ENCODE peak calls at places on chromosomes 11 and 22, in five cellular contexts. One of them, this sample, is unnamed.
A peak's percentile ranks its signal among the peaks of the same experiment; 100 is the strongest.

GRCh38 chr22:20956258-20957117 is 10.6 kb upstream of the AIFM3 start:
- DNase-seq in cardiac muscle cell: no peak
- DNase-seq in tibial artery: no peak
- DNase-seq in sigmoid colon: no peak
- DNase-seq in tibial nerve: no peak
- DNase-seq in this sample: no peak

GRCh38 chr11:64598106-64598796 is 7.2 kb downstream of the SLC22A12 start:
- DNase-seq in cardiac muscle cell: no peak
- DNase-seq in tibial artery: no peak
- DNase-seq in sigmoid colon: no peak
- DNase-seq in tibial nerve: no peak
- DNase-seq in this sample: no peak

GRCh38 chr11:86663741-86664140 is 8.7 kb downstream of the ME3 start:
- DNase-seq in cardiac muscle cell: no peak
- DNase-seq in tibial artery: no peak
- DNase-seq in sigmoid colon: no peak
- DNase-seq in tibial nerve: no peak
- DNase-seq in this sample: no peak

GRCh38 chr11:92667446-92668165 is 301.8 kb upstream of the MTNR1B start:
- DNase-seq in cardiac muscle cell: no peak
- DNase-seq in tibial artery: no peak
- DNase-seq in sigmoid colon: no peak
- DNase-seq in tibial nerve: no peak
- DNase-seq in this sample: no peak

GRCh38 chr22:42313804-42314581 is 43.5 kb upstream of the TCF20 start:
- DNase-seq in cardiac muscle cell: peak; percentile 75
- DNase-seq in tibial artery: no peak
- DNase-seq in sigmoid colon: peak; percentile 75
- DNase-seq in tibial nerve: no peak
- DNase-seq in this sample: no peak

GRCh38 chr11:14357843-14358728 is 897 bp downstream of the RRAS2 start:
- DNase-seq in cardiac muscle cell: peak; percentile 88
- DNase-seq in tibial artery: peak; percentile 75
- DNase-seq in sigmoid colon: peak; percentile 73
- DNase-seq in tibial nerve: no peak
- DNase-seq in this sample: no peak

GRCh38 chr11:123249354-123249753 is 54.3 kb upstream of the CLMP start:
- DNase-seq in cardiac muscle cell: no peak
- DNase-seq in tibial artery: no peak
- DNase-seq in sigmoid colon: no peak
- DNase-seq in tibial nerve: no peak
- DNase-seq in this sample: no peak

GRCh38 chr22:26398741-26399153 is 30.3 kb upstream of the ASPHD2 start:
- DNase-seq in cardiac muscle cell: peak; percentile 73
- DNase-seq in tibial artery: peak; percentile 67
- DNase-seq in sigmoid colon: peak; percentile 72
- DNase-seq in tibial nerve: peak; percentile 70
- DNase-seq in this sample: peak; percentile 61

GRCh38 chr11:130859896-130860295 is 56.4 kb downstream of the SNX19 start:
- DNase-seq in cardiac muscle cell: no peak
- DNase-seq in tibial artery: no peak
- DNase-seq in sigmoid colon: no peak
- DNase-seq in tibial nerve: no peak
- DNase-seq in this sample: no peak

GRCh38 chr22:37019309-37020191 is at the start of the genes MPST and TST:
- DNase-seq in cardiac muscle cell: peak; percentile 91
- DNase-seq in tibial artery: peak; percentile 91
- DNase-seq in sigmoid colon: peak; percentile 89
- DNase-seq in tibial nerve: peak; percentile 51
- DNase-seq in this sample: peak; percentile 67

GRCh38 chr22:43393845-43394474 is 17.9 kb upstream of the MPPED1 start:
- DNase-seq in cardiac muscle cell: no peak
- DNase-seq in tibial artery: no peak
- DNase-seq in sigmoid colon: no peak
- DNase-seq in tibial nerve: no peak
- DNase-seq in this sample: no peak

GRCh38 chr22:24413726-24414385 is 13.5 kb upstream of the ADORA2A start:
- DNase-seq in cardiac muscle cell: no peak
- DNase-seq in tibial artery: no peak
- DNase-seq in sigmoid colon: peak; percentile 51
- DNase-seq in tibial nerve: no peak
- DNase-seq in this sample: no peak

GRCh38 chr11:3073029-3073435 is 15.8 kb upstream of the CARS1 start:
- DNase-seq in cardiac muscle cell: no peak
- DNase-seq in tibial artery: no peak
- DNase-seq in sigmoid colon: no peak
- DNase-seq in tibial nerve: peak; percentile 43
- DNase-seq in this sample: no peak

GRCh38 chr22:19336133-19337075 is 44.9 kb upstream of the CLTCL1 start:
- DNase-seq in cardiac muscle cell: no peak
- DNase-seq in tibial artery: no peak
- DNase-seq in sigmoid colon: no peak
- DNase-seq in tibial nerve: no peak
- DNase-seq in this sample: no peak

GRCh38 chr11:80297808-80298460 is 857.1 kb upstream of the TENM4 start:
- DNase-seq in cardiac muscle cell: no peak
- DNase-seq in tibial artery: no peak
- DNase-seq in sigmoid colon: no peak
- DNase-seq in tibial nerve: no peak
- DNase-seq in this sample: no peak

GRCh38 chr11:132876301-132877071 is 655.8 kb downstream of the OPCML start:
- DNase-seq in cardiac muscle cell: peak; percentile 20
- DNase-seq in tibial artery: no peak
- DNase-seq in sigmoid colon: no peak
- DNase-seq in tibial nerve: no peak
- DNase-seq in this sample: no peak

GRCh38 chr11:2268911-2269600 is 1.3 kb downstream of the ASCL2 start:
- DNase-seq in cardiac muscle cell: peak; percentile 44
- DNase-seq in tibial artery: peak; percentile 66
- DNase-seq in sigmoid colon: no peak
- DNase-seq in tibial nerve: peak; percentile 23
- DNase-seq in this sample: peak; percentile 59

GRCh38 chr11:44247508-44247907 is 62.4 kb downstream of the ALX4 start:
- DNase-seq in cardiac muscle cell: no peak
- DNase-seq in tibial artery: no peak
- DNase-seq in sigmoid colon: no peak
- DNase-seq in tibial nerve: no peak
- DNase-seq in this sample: no peak

GRCh38 chr22:35403356-35403755 is 3.4 kb downstream of the MCM5 start:
- DNase-seq in cardiac muscle cell: no peak
- DNase-seq in tibial artery: no peak
- DNase-seq in sigmoid colon: no peak
- DNase-seq in tibial nerve: no peak
- DNase-seq in this sample: no peak

GRCh38 chr11:48103621-48104561 is 112.7 kb upstream of the OR4B1 start:
- DNase-seq in cardiac muscle cell: no peak
- DNase-seq in tibial artery: no peak
- DNase-seq in sigmoid colon: no peak
- DNase-seq in tibial nerve: no peak
- DNase-seq in this sample: peak; percentile 47

GRCh38 chr11:67345949-67346819 is 7.2 kb downstream of the POLD4 start:
- DNase-seq in cardiac muscle cell: peak; percentile 29
- DNase-seq in tibial artery: peak; percentile 51
- DNase-seq in sigmoid colon: no peak
- DNase-seq in tibial nerve: no peak
- DNase-seq in this sample: no peak

GRCh38 chr11:35812850-35813249 is 131.0 kb upstream of the LDLRAD3 start:
- DNase-seq in cardiac muscle cell: no peak
- DNase-seq in tibial artery: no peak
- DNase-seq in sigmoid colon: no peak
- DNase-seq in tibial nerve: no peak
- DNase-seq in this sample: no peak

GRCh38 chr11:2570211-2570811 is 125.5 kb downstream of the KCNQ1 start:
- DNase-seq in cardiac muscle cell: no peak
- DNase-seq in tibial artery: peak; percentile 51
- DNase-seq in sigmoid colon: peak; percentile 56
- DNase-seq in tibial nerve: no peak
- DNase-seq in this sample: no peak

GRCh38 chr11:88231894-88232482 is 56.7 kb upstream of the RAB38 start:
- DNase-seq in cardiac muscle cell: peak; percentile 52
- DNase-seq in tibial artery: no peak
- DNase-seq in sigmoid colon: no peak
- DNase-seq in tibial nerve: peak; percentile 48
- DNase-seq in this sample: no peak

GRCh38 chr11:108511851-108512474 is 13.8 kb upstream of the POGLUT3 start:
- DNase-seq in cardiac muscle cell: no peak
- DNase-seq in tibial artery: no peak
- DNase-seq in sigmoid colon: no peak
- DNase-seq in tibial nerve: no peak
- DNase-seq in this sample: no peak

GRCh38 chr11:69638941-69639681 is 1.8 kb upstream of the CCND1 start:
- DNase-seq in cardiac muscle cell: peak; percentile 95
- DNase-seq in tibial artery: peak; percentile 96
- DNase-seq in sigmoid colon: peak; percentile 91
- DNase-seq in tibial nerve: peak; percentile 85
- DNase-seq in this sample: peak; percentile 95

GRCh38 chr11:35387341-35387982 is 31.9 kb downstream of the SLC1A2 start:
- DNase-seq in cardiac muscle cell: no peak
- DNase-seq in tibial artery: no peak
- DNase-seq in sigmoid colon: no peak
- DNase-seq in tibial nerve: no peak
- DNase-seq in this sample: no peak

GRCh38 chr11:75969626-75970308 is 154.8 kb downstream of the UVRAG start:
- DNase-seq in cardiac muscle cell: no peak
- DNase-seq in tibial artery: no peak
- DNase-seq in sigmoid colon: no peak
- DNase-seq in tibial nerve: no peak
- DNase-seq in this sample: no peak

GRCh38 chr22:41922940-41923594 is 3.5 kb downstream of the TNFRSF13C start:
- DNase-seq in cardiac muscle cell: no peak
- DNase-seq in tibial artery: no peak
- DNase-seq in sigmoid colon: no peak
- DNase-seq in tibial nerve: no peak
- DNase-seq in this sample: no peak

GRCh38 chr11:112321521-112322172 is 61.0 kb upstream of the PLET1 start:
- DNase-seq in cardiac muscle cell: no peak
- DNase-seq in tibial artery: no peak
- DNase-seq in sigmoid colon: no peak
- DNase-seq in tibial nerve: no peak
- DNase-seq in this sample: no peak

GRCh38 chr11:16846305-16846704 is 107.9 kb downstream of the C11orf58 start:
- DNase-seq in cardiac muscle cell: no peak
- DNase-seq in tibial artery: no peak
- DNase-seq in sigmoid colon: no peak
- DNase-seq in tibial nerve: no peak
- DNase-seq in this sample: no peak

GRCh38 chr11:16911658-16912057 is 102.6 kb downstream of the PLEKHA7 start:
- DNase-seq in cardiac muscle cell: no peak
- DNase-seq in tibial artery: no peak
- DNase-seq in sigmoid colon: no peak
- DNase-seq in tibial nerve: no peak
- DNase-seq in this sample: no peak

GRCh38 chr22:32020117-32020516 is 22.9 kb upstream of the SLC5A1 start:
- DNase-seq in cardiac muscle cell: no peak
- DNase-seq in tibial artery: no peak
- DNase-seq in sigmoid colon: no peak
- DNase-seq in tibial nerve: no peak
- DNase-seq in this sample: no peak

GRCh38 chr11:62588966-62589637 is 2.2 kb downstream of the TUT1 start:
- DNase-seq in cardiac muscle cell: no peak
- DNase-seq in tibial artery: no peak
- DNase-seq in sigmoid colon: no peak
- DNase-seq in tibial nerve: no peak
- DNase-seq in this sample: no peak

GRCh38 chr22:49271831-49272230 is 555.8 kb downstream of the BRD1 start:
- DNase-seq in cardiac muscle cell: no peak
- DNase-seq in tibial artery: peak; percentile 53
- DNase-seq in sigmoid colon: no peak
- DNase-seq in tibial nerve: no peak
- DNase-seq in this sample: no peak

GRCh38 chr11:89498845-89499448 is 7.8 kb upstream of the NOX4 start:
- DNase-seq in cardiac muscle cell: no peak
- DNase-seq in tibial artery: no peak
- DNase-seq in sigmoid colon: no peak
- DNase-seq in tibial nerve: no peak
- DNase-seq in this sample: no peak
- TF ChIP-seq CTCF in cardiac muscle cell: peak; percentile 10
- TF ChIP-seq CTCF in tibial artery: no peak
- TF ChIP-seq CTCF in sigmoid colon: no peak
- TF ChIP-seq CTCF in tibial nerve: no peak
- TF ChIP-seq CTCF in this sample: no peak

GRCh38 chr11:19955660-19956059 is 204.6 kb downstream of the DBX1 start:
- DNase-seq in cardiac muscle cell: no peak
- DNase-seq in tibial artery: no peak
- DNase-seq in sigmoid colon: no peak
- DNase-seq in tibial nerve: no peak
- DNase-seq in this sample: no peak

GRCh38 chr11:19954899-19955298 is 205.4 kb downstream of the DBX1 start:
- DNase-seq in cardiac muscle cell: no peak
- DNase-seq in tibial artery: no peak
- DNase-seq in sigmoid colon: no peak
- DNase-seq in tibial nerve: no peak
- DNase-seq in this sample: no peak

GRCh38 chr11:19953342-19953741 is 206.9 kb downstream of the DBX1 start:
- DNase-seq in cardiac muscle cell: no peak
- DNase-seq in tibial artery: no peak
- DNase-seq in sigmoid colon: no peak
- DNase-seq in tibial nerve: no peak
- DNase-seq in this sample: no peak

GRCh38 chr11:19952101-19952605 is 208.1 kb downstream of the DBX1 start:
- DNase-seq in cardiac muscle cell: no peak
- DNase-seq in tibial artery: no peak
- DNase-seq in sigmoid colon: no peak
- DNase-seq in tibial nerve: no peak
- DNase-seq in this sample: no peak

GRCh38 chr11:19953909-19954308 is 206.4 kb downstream of the DBX1 start:
- DNase-seq in cardiac muscle cell: peak; percentile 75
- DNase-seq in tibial artery: no peak
- DNase-seq in sigmoid colon: no peak
- DNase-seq in tibial nerve: no peak
- DNase-seq in this sample: no peak
- TF ChIP-seq CTCF in cardiac muscle cell: peak; percentile 65
- TF ChIP-seq CTCF in tibial artery: peak; percentile 75
- TF ChIP-seq CTCF in sigmoid colon: peak; percentile 66
- TF ChIP-seq CTCF in tibial nerve: no peak
- TF ChIP-seq CTCF in this sample: peak; percentile 47

GRCh38 chr22:46078241-46079092 is 71.9 kb upstream of the PPARA start:
- DNase-seq in cardiac muscle cell: no peak
- DNase-seq in tibial artery: peak; percentile 90
- DNase-seq in sigmoid colon: peak; percentile 91
- DNase-seq in tibial nerve: no peak
- DNase-seq in this sample: peak; percentile 83
- TF ChIP-seq CTCF in cardiac muscle cell: no peak
- TF ChIP-seq CTCF in tibial artery: no peak
- TF ChIP-seq CTCF in sigmoid colon: no peak
- TF ChIP-seq CTCF in tibial nerve: no peak
- TF ChIP-seq CTCF in this sample: no peak

DNA sequence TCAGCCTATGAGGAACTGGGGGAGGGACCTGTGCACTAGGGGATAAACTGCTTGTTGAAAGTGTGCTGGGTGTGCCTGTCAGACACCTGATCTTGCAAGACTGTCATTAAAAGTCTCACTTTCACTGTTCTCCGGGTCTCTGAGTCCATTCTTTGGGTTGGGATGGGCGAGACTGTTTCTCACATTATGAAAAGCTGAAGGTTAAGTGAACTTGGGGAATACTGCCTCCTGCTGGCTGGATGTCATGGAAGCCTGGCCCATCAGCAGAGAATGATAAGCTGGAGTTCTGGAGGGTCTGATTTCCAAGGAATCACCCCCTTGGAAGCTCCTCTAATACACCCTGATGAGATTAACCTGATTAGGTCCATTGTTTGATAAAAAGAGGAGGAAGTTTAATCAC is 9.0 kb upstream of the VPREB1 start:
- DNase-seq in cardiac muscle cell: no peak
- DNase-seq in tibial artery: peak; percentile 31
- DNase-seq in sigmoid colon: no peak
- DNase-seq in tibial nerve: peak; percentile 27
- DNase-seq in this sample: no peak
- TF ChIP-seq CTCF in cardiac muscle cell: peak; percentile 49
- TF ChIP-seq CTCF in tibial artery: peak; percentile 15
- TF ChIP-seq CTCF in sigmoid colon: no peak
- TF ChIP-seq CTCF in tibial nerve: peak; percentile 7
- TF ChIP-seq CTCF in this sample: no peak